ENCODE peak calls at places on chromosomes 6 and 20, in ten cellular contexts. I is HEK293T; R is RKO; G is activated CD8-positive, alpha-beta memory T cell treated with anti-CD3 and anti-CD28 coated beads for 24 hours; Q is activated T-cell treated with anti-CD3 and anti-CD28 coated beads for 1 hour; K is SK-MEL-5; E is NCI-H1092 treated with DMSO at 0.1 percent for 48 hours; X is left lung; V is activated gamma-delta T cell treated with anti-CD3 and anti-CD28 coated beads, Interleukin-2, amount 50 U/mL, for 16 hours; B is skeletal muscle cell. T is an unnamed sample.

GRCh38 chr20:39117486-39117885 is 155.3 kb downstream of the DHX35 start:
- DNase-seq in I (no peak), R (peak; percentile 92), G (no peak), Q (no peak), K (peak; percentile 69), E (peak; percentile 4), X (no peak), V (no peak), B (no peak), T (no peak)

GRCh38 chr6:143140767-143141166 is 80.1 kb downstream of the AIG1 start:
- DNase-seq in I (no peak), R (no peak), G (no peak), Q (no peak), K (no peak), E (no peak), X (no peak), V (no peak), B (no peak), T (no peak)

GRCh38 chr20:59495894-59496510 is 108.3 kb upstream of the PHACTR3 start:
- DNase-seq in I (peak; percentile 78), R (peak; percentile 80), G (peak; percentile 85), Q (peak; percentile 65), K (peak; percentile 86), E (peak; percentile 47), X (peak; percentile 86), V (peak; percentile 51), B (no peak), T (peak; percentile 92)

GRCh38 chr6:27836783-27837635 is 75.2 kb downstream of the OR2B2 start:
- DNase-seq in I (peak; percentile 43), R (peak; percentile 96), G (peak; percentile 77), Q (peak; percentile 27), K (peak; percentile 88), E (peak; percentile 89), X (no peak), V (no peak), B (peak; percentile 82), T (peak; percentile 95)

GRCh38 chr6:128491041-128491642 is 29.3 kb downstream of the PTPRK start:
- DNase-seq in I (no peak), R (no peak), G (no peak), Q (no peak), K (peak; percentile 56), E (no peak), X (no peak), V (no peak), B (no peak), T (no peak)

GRCh38 chr6:142088858-142089216 is 43.9 kb upstream of the GJE1 start:
- DNase-seq in I (no peak), R (no peak), G (no peak), Q (no peak), K (peak; percentile 19), E (no peak), X (peak; percentile 66), V (no peak), B (no peak), T (peak; percentile 90)

GRCh38 chr6:113050010-113050893 is 703.1 kb downstream of the RFPL4B start:
- DNase-seq in I (no peak), R (peak; percentile 36), G (no peak), Q (no peak), K (no peak), E (no peak), X (no peak), V (no peak), B (no peak), T (peak; percentile 10)

GRCh38 chr6:121881974-121882667 is 446.7 kb downstream of the GJA1 start:
- DNase-seq in I (no peak), R (no peak), G (no peak), Q (no peak), K (peak; percentile 57), E (no peak), X (no peak), V (no peak), B (peak; percentile 96), T (no peak)

GRCh38 chr20:48850681-48851299 is 23.0 kb upstream of the PREX1 start:
- DNase-seq in I (no peak), R (no peak), G (no peak), Q (no peak), K (no peak), E (peak; percentile 82), X (no peak), V (no peak), B (no peak), T (no peak)

GRCh38 chr6:18432180-18432579 is 45.0 kb downstream of the RNF144B start:
- DNase-seq in I (no peak), R (peak; percentile 1), G (no peak), Q (no peak), K (no peak), E (no peak), X (no peak), V (no peak), B (peak; percentile 45), T (no peak)

GRCh38 chr6:34581561-34581920 is 25.4 kb upstream of the SPDEF start:
- DNase-seq in I (no peak), R (no peak), G (no peak), Q (no peak), K (no peak), E (no peak), X (no peak), V (no peak), B (no peak), T (no peak)

GRCh38 chr6:1188199-1188598 is 123.7 kb upstream of the FOXQ1 start:
- DNase-seq in I (no peak), R (no peak), G (no peak), Q (no peak), K (no peak), E (no peak), X (no peak), V (no peak), B (no peak), T (no peak)

GRCh38 chr6:40509163-40509562 is 78.0 kb downstream of the LRFN2 start:
- DNase-seq in I (no peak), R (no peak), G (no peak), Q (no peak), K (no peak), E (no peak), X (no peak), V (no peak), B (no peak), T (no peak)

GRCh38 chr6:43738877-43739641 is 31.0 kb upstream of the VEGFA start:
- DNase-seq in I (no peak), R (no peak), G (no peak), Q (no peak), K (no peak), E (no peak), X (no peak), V (no peak), B (no peak), T (peak; percentile 67)

GRCh38 chr20:53800883-53801604 is 207.4 kb upstream of the ZNF217 start:
- DNase-seq in I (no peak), R (no peak), G (peak; percentile 32), Q (no peak), K (no peak), E (no peak), X (no peak), V (no peak), B (no peak), T (no peak)

GRCh38 chr20:5080384-5080877 is 39.3 kb downstream of the PCNA start:
- DNase-seq in I (no peak), R (no peak), G (no peak), Q (no peak), K (peak; percentile 84), E (no peak), X (peak; percentile 92), V (no peak), B (peak; percentile 35), T (no peak)

GRCh38 chr20:3678893-3679720 is 2.7 kb downstream of the ADAM33 start:
- DNase-seq in I (no peak), R (no peak), G (no peak), Q (no peak), K (no peak), E (no peak), X (no peak), V (no peak), B (no peak), T (no peak)

GRCh38 chr6:135675026-135675425 is 176.5 kb upstream of the PDE7B start:
- DNase-seq in I (no peak), R (no peak), G (no peak), Q (no peak), K (no peak), E (no peak), X (no peak), V (no peak), B (no peak), T (no peak)

GRCh38 chr6:33857301-33858052 is 53.7 kb upstream of the MLN start:
- DNase-seq in I (no peak), R (no peak), G (no peak), Q (no peak), K (no peak), E (no peak), X (no peak), V (no peak), B (no peak), T (no peak)

GRCh38 chr6:76532647-76533046 is 460.2 kb upstream of the IMPG1 start:
- DNase-seq in I (no peak), R (no peak), G (no peak), Q (no peak), K (no peak), E (no peak), X (no peak), V (no peak), B (no peak), T (no peak)

GRCh38 chr6:140388141-140388802 is 1013.8 kb upstream of the CITED2 start:
- DNase-seq in I (no peak), R (no peak), G (no peak), Q (no peak), K (no peak), E (no peak), X (no peak), V (no peak), B (no peak), T (no peak)

GRCh38 chr6:134549854-134550253 is 231.9 kb upstream of the SGK1 start:
- DNase-seq in I (no peak), R (no peak), G (no peak), Q (no peak), K (no peak), E (no peak), X (no peak), V (no peak), B (no peak), T (no peak)

GRCh38 chr20:31816221-31816620 is 2.9 kb upstream of the MYLK2 start:
- DNase-seq in I (no peak), R (no peak), G (no peak), Q (no peak), K (no peak), E (no peak), X (no peak), V (no peak), B (no peak), T (no peak)

GRCh38 chr6:35343092-35343834 is 905 bp downstream of the PPARD start:
- DNase-seq in I (no peak), R (no peak), G (no peak), Q (no peak), K (no peak), E (no peak), X (peak; percentile 86), V (no peak), B (no peak), T (peak; percentile 34)

GRCh38 chr6:144144996-144145395 is 5.3 kb upstream of the STX11 start:
- DNase-seq in I (no peak), R (no peak), G (no peak), Q (no peak), K (no peak), E (no peak), X (no peak), V (no peak), B (no peak), T (no peak)

GRCh38 chr6:142015011-142015410 is 117.7 kb upstream of the GJE1 start:
- DNase-seq in I (no peak), R (no peak), G (no peak), Q (no peak), K (no peak), E (no peak), X (no peak), V (no peak), B (no peak), T (no peak)

GRCh38 chr20:60478533-60478932 is 520.3 kb downstream of the CDH26 start:
- DNase-seq in I (no peak), R (no peak), G (no peak), Q (no peak), K (no peak), E (no peak), X (no peak), V (no peak), B (no peak), T (no peak)

GRCh38 chr20:10034717-10035571 is at the start of gene ANKEF1:
- DNase-seq in I (peak; percentile 79), R (peak; percentile 48), G (peak; percentile 84), Q (peak; percentile 75), K (peak; percentile 66), E (peak; percentile 85), X (peak; percentile 94), V (peak; percentile 51), B (no peak), T (peak; percentile 93)